ENCODE peak calls at places on chromosomes 13 and 19, in five cellular contexts. R is A549, Q is K562, H is IMR-90, X is GM12878. Y is an unnamed sample.

GRCh38 chr19:17517898-17518297 is 6.4 kb downstream of the PGLS start:
- DNase-seq in R (no peak), Q (no peak), H (no peak), X (no peak), Y (no peak)

GRCh38 chr19:18155095-18156087 is 2.4 kb downstream of the PIK3R2 start:
- DNase-seq in R (no peak), Q (no peak), H (no peak), X (no peak), Y (no peak)

GRCh38 chr19:17041994-17042393 is 15.4 kb upstream of the CPAMD8 start:
- DNase-seq in R (no peak), Q (no peak), H (peak), X (no peak), Y (no peak)

GRCh38 chr13:28716511-28716910 is 2.3 kb downstream of the SLC46A3 start:
- DNase-seq in R (no peak), Q (no peak), H (peak), X (no peak), Y (no peak)

GRCh38 chr13:24727731-24728601 is 36.0 kb upstream of the RNF17 start:
- DNase-seq in R (peak), Q (peak), H (peak), X (peak), Y (peak)

GRCh38 chr19:41853344-41853743 is 6.7 kb upstream of the RPS19 start:
- DNase-seq in R (no peak), Q (no peak), H (no peak), X (no peak), Y (no peak)

GRCh38 chr13:26721251-26721939 is 39.2 kb downstream of the GPR12 start:
- DNase-seq in R (no peak), Q (no peak), H (no peak), X (no peak), Y (no peak)

GRCh38 chr19:55526216-55527196 is 10.4 kb downstream of the SBK2 start:
- DNase-seq in R (peak), Q (no peak), H (peak), X (no peak), Y (no peak)

GRCh38 chr19:39182174-39182505 is 14.6 kb upstream of the NCCRP1 start:
- DNase-seq in R (no peak), Q (no peak), H (no peak), X (no peak), Y (no peak)

GRCh38 chr19:49421039-49421877 is 2.0 kb downstream of the PTH2 start:
- DNase-seq in R (no peak), Q (peak), H (peak), X (no peak), Y (peak)

GRCh38 chr13:30985637-30986205 is 53.3 kb downstream of the TEX26 start:
- DNase-seq in R (no peak), Q (no peak), H (peak), X (no peak), Y (no peak)

GRCh38 chr19:30175987-30176386 is 196.2 kb upstream of the ZNF536 start:
- DNase-seq in R (no peak), Q (no peak), H (no peak), X (no peak), Y (no peak)

GRCh38 chr19:47749326-47749725 is 4.0 kb downstream of the NOP53 start:
- DNase-seq in R (no peak), Q (no peak), H (no peak), X (peak), Y (no peak)

GRCh38 chr19:5480427-5480836 is 25.2 kb downstream of the ZNRF4 start:
- DNase-seq in R (peak), Q (peak), H (no peak), X (no peak), Y (peak)

GRCh38 chr19:5487222-5487621 is 32.0 kb downstream of the ZNRF4 start:
- DNase-seq in R (no peak), Q (no peak), H (no peak), X (no peak), Y (no peak)

GRCh38 chr19:5481957-5482356 is 26.7 kb downstream of the ZNRF4 start:
- DNase-seq in R (no peak), Q (no peak), H (no peak), X (no peak), Y (no peak)

GRCh38 chr19:5485286-5485636 is 30.0 kb downstream of the ZNRF4 start:
- DNase-seq in R (no peak), Q (no peak), H (no peak), X (no peak), Y (no peak)

DNA sequence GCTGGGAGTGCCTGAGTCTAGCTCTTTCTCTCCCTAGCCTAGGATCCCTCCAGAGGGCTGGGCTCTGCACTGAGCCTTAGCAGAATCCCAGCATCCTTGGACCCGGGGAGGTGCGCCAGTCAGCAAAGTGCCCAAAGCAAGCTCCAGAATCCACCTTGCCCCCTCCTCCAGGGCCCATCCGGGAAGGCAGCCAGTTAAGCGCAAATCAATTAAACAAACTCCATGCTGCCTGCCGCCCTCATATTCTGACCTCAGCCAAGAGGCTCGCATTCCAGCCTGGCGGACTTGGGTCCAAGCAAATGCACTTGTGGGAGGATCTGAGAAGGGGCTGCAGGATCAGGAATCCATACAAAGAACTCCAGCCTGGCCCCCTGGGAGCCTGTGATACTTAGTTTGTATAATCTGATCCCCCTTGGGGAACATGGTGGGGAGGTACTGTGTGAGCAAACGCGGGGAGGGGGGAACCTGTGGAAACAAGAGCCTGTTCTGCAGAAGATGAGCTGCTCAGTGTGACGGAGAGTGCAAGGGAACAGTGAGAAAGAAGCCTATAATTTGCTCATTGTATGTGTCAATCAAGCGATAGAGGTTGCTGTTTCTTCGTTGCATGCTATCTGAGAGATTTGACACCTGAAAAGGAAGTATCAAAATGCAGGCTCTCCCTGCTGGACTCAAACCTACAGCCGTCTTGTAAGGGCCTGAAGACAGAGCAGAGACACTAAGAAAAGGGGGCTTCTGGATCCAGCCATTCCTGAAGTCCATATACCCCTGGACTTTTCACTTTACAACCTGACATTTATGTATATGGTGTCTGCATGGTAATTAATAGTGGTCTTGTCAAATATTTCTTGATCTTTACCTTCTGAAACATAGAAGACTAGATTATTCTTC is 29.4 kb downstream of the ZNRF4 start:
- DNase-seq in R (no peak), Q (no peak), H (peak), X (no peak), Y (no peak)
- TF ChIP-seq BHLHE40 in R (no peak), Q (no peak), H (no peak), X (no peak), Y (no peak)

GRCh38 chr13:101576977-101577376 is 124.5 kb downstream of the ITGBL1 start:
- DNase-seq in R (no peak), Q (no peak), H (no peak), X (no peak), Y (no peak)

GRCh38 chr13:101575591-101575990 is 123.1 kb downstream of the ITGBL1 start:
- DNase-seq in R (no peak), Q (no peak), H (no peak), X (no peak), Y (no peak)

GRCh38 chr13:101576452-101576851 is 124.0 kb downstream of the ITGBL1 start:
- DNase-seq in R (no peak), Q (no peak), H (peak), X (no peak), Y (no peak)

DNA sequence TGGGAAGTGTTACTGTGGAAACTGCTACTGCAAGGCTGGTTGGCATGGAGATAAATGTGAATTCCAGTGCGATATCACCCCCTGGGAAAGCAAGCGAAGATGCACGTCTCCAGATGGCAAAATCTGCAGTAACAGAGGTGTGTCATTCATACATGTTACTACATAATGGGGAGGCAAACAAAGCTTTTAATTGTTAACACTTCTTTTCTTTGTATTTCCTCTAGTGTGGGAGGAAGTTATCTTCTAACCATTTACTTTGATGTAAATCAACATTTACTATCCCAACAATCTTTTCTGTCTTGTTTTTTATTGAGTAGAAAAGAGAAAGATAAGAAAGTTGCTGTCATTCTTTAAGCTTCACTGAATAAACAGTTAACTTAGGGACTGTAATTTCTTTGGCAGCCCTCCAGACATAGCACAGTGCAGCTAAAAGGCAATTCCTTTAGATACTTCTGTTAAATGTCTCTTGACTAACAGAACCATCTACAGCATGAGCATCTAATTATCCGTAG is 126.9 kb downstream of the ITGBL1 start:
- DNase-seq in R (no peak), Q (no peak), H (peak), X (no peak), Y (no peak)
- TF ChIP-seq BHLHE40 in R (no peak), Q (no peak), H (no peak), X (no peak), Y (no peak)

GRCh38 chr13:37870489-37870845 is 895 bp upstream of the TRPC4 start:
- DNase-seq in R (no peak), Q (no peak), H (no peak), X (no peak), Y (no peak)
- TF ChIP-seq BHLHE40 in R (no peak), Q (no peak), H (no peak), X (no peak), Y (no peak)

DNA sequence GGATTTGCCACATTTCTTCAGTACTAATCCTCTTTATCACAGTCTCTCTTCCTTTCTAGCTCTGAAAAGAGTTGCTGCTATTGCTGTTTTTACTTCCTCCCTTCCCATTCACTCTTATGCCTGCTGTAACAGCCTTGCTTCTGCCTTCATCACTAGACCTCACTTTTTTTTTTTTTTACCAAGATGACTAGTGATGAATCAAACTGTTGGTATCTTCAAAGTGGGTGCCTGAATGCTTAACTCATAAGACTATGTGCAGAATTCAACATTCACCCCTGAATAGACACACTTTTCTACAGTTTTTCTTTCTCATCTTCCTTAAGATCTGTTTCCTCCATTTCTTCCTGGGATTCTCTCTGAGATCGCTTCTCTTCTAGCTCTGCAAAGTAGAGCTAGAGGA is 217.2 kb upstream of the HTR2A start:
- DNase-seq in R (no peak), Q (no peak), H (peak), X (no peak), Y (no peak)
- TF ChIP-seq BHLHE40 in R (no peak), Q (no peak), H (peak), X (no peak), Y (no peak)

GRCh38 chr13:82688400-82688999 is 1193.8 kb downstream of the SLITRK1 start:
- DNase-seq in R (no peak), Q (no peak), H (peak), X (no peak), Y (no peak)
- TF ChIP-seq BHLHE40 in R (no peak), Q (no peak), H (no peak), X (no peak), Y (no peak)

GRCh38 chr19:20276011-20276738 is 109.2 kb downstream of the ZNF486 start:
- DNase-seq in R (no peak), Q (no peak), H (no peak), X (no peak), Y (no peak)
- TF ChIP-seq BHLHE40 in R (no peak), Q (no peak), H (no peak), X (no peak), Y (no peak)